ENCODE peak calls at places on chromosomes 4 and X, in eight cellular contexts. U, J, N, E, D, Z, B and A are unnamed samples.

GRCh38 chr4:184807797-184808718 is 17.7 kb downstream of the ACSL1 start:
- DNase-seq in U (peak; percentile 68), J (no peak), N (no peak), E (no peak), D (no peak), Z (no peak), B (peak; percentile 50), A (peak; percentile 66)

GRCh38 chrX:9562851-9563250 is 98.0 kb downstream of the TBL1X start:
- DNase-seq in U (peak; percentile 35), J (no peak), N (peak; percentile 29), E (no peak), D (no peak), Z (no peak), B (no peak), A (peak; percentile 71)

GRCh38 chr4:84480082-84480481 is 19.0 kb downstream of the NKX6-1 start:
- DNase-seq in U (no peak), J (no peak), N (no peak), E (no peak), D (no peak), Z (no peak), B (no peak), A (no peak)

GRCh38 chr4:82951196-82951595 is 50.7 kb downstream of the THAP9 start:
- DNase-seq in U (peak; percentile 9), J (no peak), N (no peak), E (no peak), D (no peak), Z (no peak), B (no peak), A (no peak)

GRCh38 chr4:4471195-4471594 is 70.7 kb downstream of the STX18 start:
- DNase-seq in U (no peak), J (no peak), N (no peak), E (no peak), D (no peak), Z (no peak), B (no peak), A (no peak)

GRCh38 chrX:40189018-40189417 is 91.3 kb upstream of the BCOR start:
- DNase-seq in U (no peak), J (no peak), N (no peak), E (no peak), D (no peak), Z (no peak), B (no peak), A (no peak)

GRCh38 chr4:7192252-7193039 is at the start of gene SORCS2:
- DNase-seq in U (no peak), J (no peak), N (peak; percentile 70), E (peak; percentile 21), D (peak; percentile 33), Z (no peak), B (peak; percentile 48), A (no peak)

GRCh38 chrX:44352739-44353138 is 9.3 kb upstream of the EFHC2 start:
- DNase-seq in U (peak; percentile 80), J (peak; percentile 31), N (no peak), E (no peak), D (no peak), Z (no peak), B (no peak), A (no peak)

GRCh38 chrX:96383428-96383827 is 301.2 kb upstream of the DIAPH2 start:
- DNase-seq in U (no peak), J (no peak), N (no peak), E (no peak), D (no peak), Z (no peak), B (no peak), A (no peak)

GRCh38 chrX:84865113-84865512 is 138.6 kb upstream of the APOOL start:
- DNase-seq in U (no peak), J (no peak), N (no peak), E (no peak), D (no peak), Z (no peak), B (no peak), A (no peak)

GRCh38 chr4:18756661-18757060 is 735.1 kb upstream of the LCORL start:
- DNase-seq in U (no peak), J (no peak), N (no peak), E (no peak), D (no peak), Z (no peak), B (no peak), A (no peak)

GRCh38 chrX:53374222-53374820 is 48.1 kb downstream of the SMC1A start:
- DNase-seq in U (no peak), J (no peak), N (no peak), E (no peak), D (no peak), Z (no peak), B (no peak), A (no peak)

GRCh38 chr4:101914761-101915160 is 124.2 kb downstream of the BANK1 start:
- DNase-seq in U (no peak), J (no peak), N (no peak), E (peak; percentile 74), D (no peak), Z (no peak), B (no peak), A (no peak)

GRCh38 chr4:80266267-80266901 is at the start of gene FGF5:
- DNase-seq in U (peak; percentile 90), J (no peak), N (peak; percentile 56), E (peak; percentile 17), D (no peak), Z (no peak), B (no peak), A (peak; percentile 85)

GRCh38 chr4:163072222-163072621 is 94.5 kb downstream of the NAF1 start:
- DNase-seq in U (peak; percentile 8), J (no peak), N (no peak), E (no peak), D (no peak), Z (no peak), B (no peak), A (no peak)

GRCh38 chr4:56701644-56702043 is 20.5 kb upstream of the HOPX start:
- DNase-seq in U (no peak), J (no peak), N (no peak), E (no peak), D (no peak), Z (no peak), B (no peak), A (no peak)

GRCh38 chr4:182643801-182644311 is 273.3 kb downstream of the DCTD start:
- DNase-seq in U (no peak), J (no peak), N (peak; percentile 36), E (no peak), D (no peak), Z (no peak), B (no peak), A (peak; percentile 76)

GRCh38 chr4:97994765-97995465 is 148.4 kb downstream of the STPG2 start:
- DNase-seq in U (peak; percentile 49), J (no peak), N (no peak), E (no peak), D (no peak), Z (no peak), B (no peak), A (no peak)

GRCh38 chrX:104428231-104428630 is 137.8 kb upstream of the IL1RAPL2 start:
- DNase-seq in U (peak; percentile 73), J (no peak), N (no peak), E (no peak), D (no peak), Z (no peak), B (no peak), A (no peak)